ENCODE peak calls at places on chromosomes 7 and 10, in ten cellular contexts. B is T47D; H is activated naive CD8-positive, alpha-beta T cell treated with anti-CD3 and anti-CD28 coated beads, Interleukin-2, amount 50 U/mL, for 24 hours; I is DMS53; C is AG09309; T is LoVo; S is pons; Q is mesenteric fat pad; W is kidney tubule cell; N is GM12891. L is an unnamed sample.

GRCh38 chr10:63812491-63812890 is 291.3 kb downstream of the REEP3 start:
- DNase-seq in N (no peak), I (no peak), S (no peak), B (no peak), C (no peak), Q (no peak), T (no peak), H (no peak), W (no peak), L (no peak)

GRCh38 chr7:79553811-79554555 is 100.5 kb upstream of the MAGI2 start:
- DNase-seq in C (peak), W (peak), B (no peak), S (no peak), H (no peak), Q (no peak), T (peak), I (no peak), N (no peak), L (no peak)

GRCh38 chr10:11424456-11425287 is 186.8 kb downstream of the USP6NL start:
- DNase-seq in Q (no peak), W (peak), S (peak), H (no peak), I (peak), T (peak), B (peak), N (no peak), C (peak), L (peak)

GRCh38 chr10:12369982-12370381 is 20.6 kb downstream of the CAMK1D start:
- DNase-seq in H (no peak), T (no peak), Q (peak), B (no peak), C (no peak), I (no peak), N (no peak), S (no peak), W (no peak), L (no peak)

GRCh38 chr10:69123306-69123746 is 652 bp upstream of the VPS26A start:
- DNase-seq in N (peak), W (peak), S (no peak), I (peak), T (peak), B (peak), Q (no peak), H (no peak), C (peak), L (peak)

GRCh38 chr7:141045842-141046630 is 27.8 kb upstream of the TMEM178B start:
- DNase-seq in S (no peak), W (peak), N (no peak), I (no peak), T (no peak), H (no peak), C (no peak), B (no peak), Q (no peak), L (no peak)

GRCh38 chr7:142308918-142309317 is 51.1 kb upstream of the PRSS58 start:
- DNase-seq in W (no peak), S (peak), Q (no peak), I (no peak), H (no peak), B (no peak), C (no peak), N (no peak), T (no peak), L (no peak)

GRCh38 chr10:61942997-61943457 is 41.5 kb downstream of the ARID5B start:
- DNase-seq in T (no peak), I (no peak), H (no peak), B (no peak), W (no peak), S (no peak), Q (no peak), C (peak), N (no peak), L (no peak)

GRCh38 chr7:157928171-157928794 is 591.5 kb downstream of the DNAJB6 start:
- DNase-seq in S (no peak), B (no peak), Q (peak), W (no peak), T (no peak), C (no peak), I (no peak), N (no peak), H (no peak), L (no peak)

GRCh38 chr7:142939226-142939910 is at the start of gene LLCFC1:
- DNase-seq in H (no peak), B (peak), W (peak), I (no peak), S (no peak), N (peak), T (no peak), Q (no peak), C (no peak), L (peak)

GRCh38 chr7:111954474-111955311 is 251.5 kb downstream of the DOCK4 start:
- DNase-seq in W (no peak), I (no peak), T (no peak), N (no peak), Q (no peak), B (no peak), H (no peak), S (peak), C (no peak), L (no peak)

GRCh38 chr10:32072025-32072787 is 16.0 kb upstream of the KIF5B start:
- DNase-seq in H (no peak), Q (no peak), T (no peak), W (no peak), C (no peak), B (no peak), S (no peak), I (no peak), N (no peak), L (no peak)

GRCh38 chr7:48078470-48078869 is 10.6 kb upstream of the UPP1 start:
- DNase-seq in W (no peak), I (no peak), B (no peak), C (no peak), N (no peak), S (no peak), Q (no peak), H (no peak), T (no peak), L (peak)

GRCh38 chr10:62433901-62434300 is 59.7 kb downstream of the ZNF365 start:
- DNase-seq in N (no peak), Q (no peak), B (no peak), I (no peak), T (no peak), H (no peak), C (no peak), W (no peak), S (no peak), L (no peak)

GRCh38 chr10:124245191-124245590 is 151.8 kb upstream of the CHST15 start:
- DNase-seq in T (no peak), I (no peak), B (no peak), Q (peak), W (no peak), H (no peak), S (no peak), N (no peak), C (no peak), L (no peak)

GRCh38 chr10:454860-455259 is 234.6 kb downstream of the DIP2C start:
- DNase-seq in I (peak), H (no peak), T (peak), B (peak), N (no peak), S (no peak), Q (no peak), C (peak), W (peak), L (peak)

GRCh38 chr7:25944777-25945176 is 207.2 kb upstream of the NFE2L3 start:
- DNase-seq in T (no peak), C (no peak), H (no peak), S (no peak), Q (no peak), I (no peak), N (no peak), W (no peak), B (no peak), L (no peak)

GRCh38 chr7:4109481-4110110 is 572.5 kb upstream of the FOXK1 start:
- DNase-seq in N (no peak), H (no peak), T (no peak), B (no peak), C (no peak), S (peak), I (no peak), W (no peak), Q (no peak), L (no peak)

GRCh38 chr10:46546591-46547330 is 9.7 kb downstream of the GPRIN2 start:
- DNase-seq in I (peak), B (no peak), W (no peak), S (no peak), T (no peak), Q (peak), N (no peak), H (no peak), C (no peak), L (peak)

GRCh38 chr7:15684834-15685233 is 1.6 kb downstream of the MEOX2 start:
- DNase-seq in W (no peak), S (no peak), Q (no peak), I (peak), B (no peak), T (no peak), H (no peak), N (no peak), C (no peak), L (no peak)

GRCh38 chr7:3067193-3067592 is 23.5 kb upstream of the CARD11 start:
- DNase-seq in N (no peak), C (no peak), W (peak), I (no peak), Q (no peak), H (peak), T (no peak), B (no peak), S (no peak), L (no peak)

GRCh38 chr10:25852364-25852941 is 81.6 kb upstream of the MYO3A start:
- DNase-seq in H (no peak), S (no peak), N (no peak), I (no peak), C (no peak), Q (no peak), T (no peak), W (no peak), B (no peak), L (no peak)

GRCh38 chr10:132170561-132171361 is 16.0 kb upstream of the DPYSL4 start:
- DNase-seq in H (no peak), T (no peak), S (no peak), N (no peak), B (no peak), W (peak), I (no peak), Q (no peak), C (no peak), L (no peak)

GRCh38 chr10:129963831-129964501 is at the start of gene EBF3:
- DNase-seq in C (no peak), B (peak), Q (no peak), T (peak), N (no peak), W (peak), S (no peak), H (peak), I (no peak), L (no peak)

GRCh38 chr10:52313350-52314006 is 603 bp upstream of the DKK1 start:
- DNase-seq in N (no peak), S (no peak), Q (no peak), B (no peak), W (peak), I (peak), H (no peak), C (no peak), T (no peak), L (no peak)

L was measured in LNCaP clone FGC.